ENCODE peak calls at places on chromosomes 11 and 22, in four cellular contexts. P, R, B and X are unnamed samples.

GRCh38 chr22:49298834-49299750 is 528.6 kb downstream of the BRD1 start:
- DNase-seq in P (no peak), R (peak; percentile 5), B (no peak), X (no peak)

GRCh38 chr11:116960916-116961315 is 123.5 kb upstream of the APOA1 start:
- DNase-seq in P (peak; percentile 73), R (no peak), B (no peak), X (no peak)

GRCh38 chr11:118002541-118003019 is 16.4 kb downstream of the IL10RA start:
- DNase-seq in P (no peak), R (no peak), B (no peak), X (no peak)

GRCh38 chr11:62823677-62824076 is 8.2 kb downstream of the STX5 start:
- DNase-seq in P (no peak), R (no peak), B (no peak), X (no peak)

GRCh38 chr11:11961399-11962028 is 46.9 kb downstream of the DKK3 start:
- DNase-seq in P (no peak), R (no peak), B (no peak), X (no peak)

GRCh38 chr11:57116654-57117053 is 65.1 kb upstream of the LRRC55 start:
- DNase-seq in P (peak; percentile 55), R (no peak), B (peak; percentile 18), X (peak; percentile 42)

GRCh38 chr22:27387561-27387960 is 414.0 kb downstream of the MN1 start:
- DNase-seq in P (no peak), R (no peak), B (no peak), X (no peak)

GRCh38 chr11:34633990-34634725 is 13.3 kb downstream of the EHF start:
- DNase-seq in P (peak; percentile 55), R (no peak), B (no peak), X (no peak)

GRCh38 chr11:19474954-19475811 is 234.4 kb upstream of the E2F8 start:
- DNase-seq in P (no peak), R (no peak), B (no peak), X (no peak)

GRCh38 chr22:46573781-46574437 is 36.5 kb upstream of the CELSR1 start:
- DNase-seq in P (no peak), R (no peak), B (no peak), X (no peak)

GRCh38 chr11:105860105-105860504 is 161.9 kb downstream of the MSANTD4 start:
- DNase-seq in P (no peak), R (no peak), B (no peak), X (no peak)

GRCh38 chr11:23797624-23798419 is 699.0 kb upstream of the LUZP2 start:
- DNase-seq in P (no peak), R (no peak), B (no peak), X (peak; percentile 4)

GRCh38 chr22:42427211-42427610 is 5.0 kb downstream of the NFAM1 start:
- DNase-seq in P (no peak), R (no peak), B (no peak), X (no peak)

GRCh38 chr11:121391914-121392313 is 60.2 kb upstream of the SORL1 start:
- DNase-seq in P (no peak), R (no peak), B (no peak), X (no peak)

GRCh38 chr22:39174498-39175120 is 22.1 kb upstream of the CBX7 start:
- DNase-seq in P (peak; percentile 84), R (peak; percentile 91), B (peak; percentile 71), X (peak; percentile 100)

GRCh38 chr11:96123301-96123700 is 199.4 kb upstream of the MTMR2 start:
- DNase-seq in P (no peak), R (no peak), B (no peak), X (no peak)

GRCh38 chr11:88301478-88302140 is 35.9 kb downstream of the CTSC start:
- DNase-seq in P (peak; percentile 52), R (no peak), B (no peak), X (no peak)

GRCh38 chr22:25485626-25486545 is 78.6 kb upstream of the GRK3 start:
- DNase-seq in P (no peak), R (no peak), B (no peak), X (no peak)

GRCh38 chr11:111918390-111919256 is at the start of gene C11orf52:
- DNase-seq in P (peak; percentile 48), R (peak; percentile 54), B (no peak), X (peak; percentile 55)

GRCh38 chr11:86538223-86538548 is 134.2 kb downstream of the ME3 start:
- DNase-seq in P (no peak), R (no peak), B (no peak), X (no peak)

GRCh38 chr11:86535773-86536172 is 136.6 kb downstream of the ME3 start:
- DNase-seq in P (no peak), R (no peak), B (no peak), X (no peak)

DNA sequence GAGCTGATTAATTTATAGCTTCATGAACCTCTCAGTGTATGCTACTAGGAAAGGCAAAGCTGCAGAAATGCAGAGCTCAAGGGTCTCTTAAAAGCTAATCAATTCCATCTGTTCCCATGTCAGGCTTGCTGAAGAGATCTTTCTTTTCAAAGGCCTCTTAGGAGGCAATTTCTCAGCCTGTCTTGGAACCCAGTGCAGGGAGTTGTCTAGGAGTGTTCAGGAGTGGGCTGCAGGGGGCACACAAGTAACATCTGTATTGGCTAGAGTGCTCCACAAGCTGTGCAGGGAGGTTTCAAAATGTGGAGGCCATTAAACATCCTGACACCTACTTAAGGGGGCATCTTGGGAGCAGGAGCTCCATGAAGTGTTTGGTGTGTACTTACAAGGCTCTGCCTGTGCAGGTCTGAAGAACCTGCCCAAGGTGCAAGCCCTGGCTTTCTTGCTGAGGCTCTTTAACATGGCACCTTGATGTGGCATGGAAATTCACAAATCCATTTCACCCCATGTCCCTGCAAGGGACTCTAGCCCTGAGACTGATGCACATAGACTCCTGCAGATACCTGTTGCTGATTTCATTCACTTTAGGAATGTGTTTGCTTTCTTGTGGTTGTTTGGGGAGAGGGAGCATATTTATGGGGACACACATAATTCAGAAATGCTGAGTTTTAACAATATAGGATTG is 134.7 kb downstream of the ME3 start:
- DNase-seq in P (no peak), R (no peak), B (no peak), X (peak; percentile 10)
- TF ChIP-seq CTCF in P (no peak), R (peak; percentile 18), B (peak; percentile 25), X (no peak)

GRCh38 chr22:29078036-29078868 is 5.4 kb downstream of the KREMEN1 start:
- DNase-seq in P (no peak), R (no peak), B (no peak), X (no peak)

GRCh38 chr22:29078869-29079207 is 6.0 kb downstream of the KREMEN1 start:
- DNase-seq in P (no peak), R (no peak), B (no peak), X (no peak)

GRCh38 chr22:29079218-29079901 is 6.5 kb downstream of the KREMEN1 start:
- DNase-seq in P (peak; percentile 59), R (no peak), B (no peak), X (no peak)

GRCh38 chr22:29081499-29082236 is 8.8 kb downstream of the KREMEN1 start:
- DNase-seq in P (no peak), R (no peak), B (no peak), X (no peak)

DNA sequence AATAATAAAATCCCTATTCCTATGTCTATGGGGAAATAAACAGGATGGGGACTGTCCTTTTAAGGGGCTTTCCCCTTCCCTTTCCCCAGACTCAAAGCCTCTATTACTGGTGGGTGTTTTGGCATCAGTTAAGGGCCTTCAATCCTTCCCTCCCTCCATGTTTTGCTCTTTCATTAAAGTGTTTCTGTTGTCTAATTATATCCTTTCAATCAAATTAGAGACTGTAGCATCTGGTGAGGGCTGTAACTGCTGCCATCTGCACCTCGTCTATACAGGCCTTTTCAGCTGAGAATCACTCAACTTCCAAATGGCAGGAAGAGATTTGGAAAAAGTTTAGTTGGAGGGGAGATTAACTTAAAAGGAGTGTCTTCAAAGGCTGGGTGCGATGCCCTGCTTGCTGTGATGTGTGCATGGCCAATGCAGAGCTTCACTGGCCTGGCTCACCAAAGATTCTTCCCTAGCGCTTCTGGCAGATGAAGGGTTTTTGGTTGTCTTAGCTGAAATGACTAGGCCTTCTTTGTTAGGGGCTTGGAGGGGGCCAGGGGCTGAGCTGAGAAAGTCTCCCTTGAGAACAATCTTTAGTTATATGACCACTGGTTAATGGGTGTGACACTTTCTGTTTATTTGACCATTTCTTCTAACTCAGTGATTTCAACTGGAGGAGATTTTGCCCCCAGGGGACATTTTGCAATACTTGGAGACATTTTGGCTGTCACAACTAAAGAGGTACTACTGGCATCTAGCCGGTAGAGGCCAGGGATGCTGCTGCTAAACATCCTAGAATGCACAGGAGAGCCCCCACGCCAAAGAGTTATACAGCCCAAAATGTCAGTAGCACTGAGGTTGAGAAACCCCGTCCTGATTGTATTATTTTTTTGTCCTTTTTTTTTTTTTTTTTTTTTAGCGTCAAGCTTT is 7.5 kb downstream of the KREMEN1 start:
- DNase-seq in P (peak; percentile 45), R (no peak), B (no peak), X (no peak)
- TF ChIP-seq CTCF in P (no peak), R (no peak), B (no peak), X (no peak)

GRCh38 chr11:75596914-75597313 is 34.9 kb downstream of the SERPINH1 start:
- DNase-seq in P (no peak), R (no peak), B (no peak), X (no peak)

GRCh38 chr11:75598264-75598663 is 36.2 kb downstream of the SERPINH1 start:
- DNase-seq in P (peak; percentile 20), R (no peak), B (no peak), X (no peak)

GRCh38 chr11:75595511-75595910 is 33.5 kb downstream of the SERPINH1 start:
- DNase-seq in P (no peak), R (no peak), B (no peak), X (no peak)

GRCh38 chr11:75598900-75599299 is 36.8 kb downstream of the SERPINH1 start:
- DNase-seq in P (no peak), R (no peak), B (no peak), X (no peak)

DNA sequence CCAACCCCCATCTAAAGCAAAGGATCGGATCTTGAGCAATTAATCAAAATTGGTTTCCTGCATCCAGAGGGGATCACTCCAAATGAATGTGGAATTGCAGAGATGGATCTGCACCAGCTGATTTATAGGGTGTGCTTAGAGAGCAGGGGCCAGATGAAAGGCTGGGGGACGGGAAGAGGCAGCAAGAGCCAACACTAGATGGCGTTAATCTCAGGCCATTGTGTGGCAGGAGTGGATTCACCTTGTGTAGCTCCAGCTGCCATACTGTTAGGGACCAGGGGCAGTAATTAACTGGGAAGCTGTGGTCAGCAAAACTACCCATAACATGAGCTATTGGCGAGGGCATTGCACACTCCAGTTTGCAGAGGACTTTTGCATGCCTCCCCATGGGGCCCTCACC is 35.6 kb downstream of the SERPINH1 start:
- DNase-seq in P (no peak), R (no peak), B (no peak), X (peak; percentile 47)
- TF ChIP-seq CTCF in P (peak; percentile 49), R (peak; percentile 63), B (peak; percentile 60), X (no peak)

GRCh38 chr11:134557571-134558257 is 145.7 kb upstream of the B3GAT1 start:
- DNase-seq in P (no peak), R (no peak), B (no peak), X (no peak)
- TF ChIP-seq CTCF in P (no peak), R (no peak), B (no peak), X (no peak)

GRCh38 chr11:125515102-125515439 is 19.0 kb upstream of the FEZ1 start:
- DNase-seq in P (no peak), R (no peak), B (no peak), X (no peak)

GRCh38 chr11:125512106-125512505 is 16.0 kb upstream of the FEZ1 start:
- DNase-seq in P (no peak), R (no peak), B (no peak), X (no peak)

GRCh38 chr11:125516266-125516665 is 20.2 kb upstream of the FEZ1 start:
- DNase-seq in P (no peak), R (no peak), B (no peak), X (no peak)

GRCh38 chr11:125513705-125514265 is 17.7 kb upstream of the FEZ1 start:
- DNase-seq in P (no peak), R (no peak), B (no peak), X (no peak)

GRCh38 chr11:125514336-125515101 is 18.5 kb upstream of the FEZ1 start:
- DNase-seq in P (peak; percentile 29), R (no peak), B (no peak), X (no peak)
- TF ChIP-seq CTCF in P (no peak), R (no peak), B (no peak), X (no peak)

GRCh38 chr22:16961477-16962186 is 46.4 kb downstream of the GAB4 start:
- DNase-seq in P (no peak), R (no peak), B (no peak), X (no peak)
- TF ChIP-seq CTCF in P (no peak), R (no peak), B (no peak), X (no peak)